ENCODE peak calls at places on chromosomes 6 and 20, in five cellular contexts. One of them, this sample, is unnamed.

GRCh38 chr20:10490706-10491105 is 55.6 kb downstream of the SLX4IP start:
- DNase-seq in CD8-positive, alpha-beta T cell: no peak
- DNase-seq in uterus: no peak
- DNase-seq in Peyer's patch: no peak
- DNase-seq in heart left ventricle: no peak
- DNase-seq in this sample: no peak

GRCh38 chr6:163892814-163893561 is 478.5 kb downstream of the QKI start:
- DNase-seq in heart left ventricle: no peak
- DNase-seq in uterus: no peak
- DNase-seq in CD8-positive, alpha-beta T cell: no peak
- DNase-seq in Peyer's patch: no peak
- DNase-seq in this sample: no peak

GRCh38 chr20:10633708-10634107 is 40.1 kb downstream of the JAG1 start:
- DNase-seq in uterus: no peak
- DNase-seq in CD8-positive, alpha-beta T cell: no peak
- DNase-seq in Peyer's patch: no peak
- DNase-seq in heart left ventricle: no peak
- DNase-seq in this sample: no peak

GRCh38 chr20:46690219-46691111 is 1.2 kb upstream of the TP53RK start:
- DNase-seq in CD8-positive, alpha-beta T cell: no peak
- DNase-seq in Peyer's patch: no peak
- DNase-seq in uterus: no peak
- DNase-seq in heart left ventricle: no peak
- DNase-seq in this sample: no peak

GRCh38 chr20:36303020-36303595 is 3.0 kb upstream of the DLGAP4 start:
- DNase-seq in heart left ventricle: no peak
- DNase-seq in Peyer's patch: no peak
- DNase-seq in uterus: no peak
- DNase-seq in CD8-positive, alpha-beta T cell: no peak
- DNase-seq in this sample: no peak

GRCh38 chr6:11845664-11846577 is 67.3 kb upstream of the ADTRP start:
- DNase-seq in CD8-positive, alpha-beta T cell: no peak
- DNase-seq in uterus: no peak
- DNase-seq in Peyer's patch: no peak
- DNase-seq in heart left ventricle: no peak
- DNase-seq in this sample: no peak

GRCh38 chr6:152984387-152984872 is 1.6 kb upstream of the FBXO5 start:
- DNase-seq in heart left ventricle: no peak
- DNase-seq in Peyer's patch: no peak
- DNase-seq in CD8-positive, alpha-beta T cell: no peak
- DNase-seq in uterus: no peak
- DNase-seq in this sample: no peak

GRCh38 chr20:51525241-51526104 is 17.0 kb downstream of the NFATC2 start:
- DNase-seq in uterus: no peak
- DNase-seq in Peyer's patch: peak
- DNase-seq in heart left ventricle: no peak
- DNase-seq in CD8-positive, alpha-beta T cell: peak
- DNase-seq in this sample: no peak

GRCh38 chr6:11201772-11202512 is 30.5 kb downstream of the NEDD9 start:
- DNase-seq in uterus: no peak
- DNase-seq in heart left ventricle: no peak
- DNase-seq in CD8-positive, alpha-beta T cell: no peak
- DNase-seq in Peyer's patch: no peak
- DNase-seq in this sample: no peak

GRCh38 chr6:2498224-2498623 is 252.5 kb downstream of the MYLK4 start:
- DNase-seq in CD8-positive, alpha-beta T cell: no peak
- DNase-seq in Peyer's patch: no peak
- DNase-seq in heart left ventricle: no peak
- DNase-seq in uterus: no peak
- DNase-seq in this sample: no peak

GRCh38 chr6:100370265-100370664 is 94.5 kb downstream of the SIM1 start:
- DNase-seq in CD8-positive, alpha-beta T cell: no peak
- DNase-seq in Peyer's patch: no peak
- DNase-seq in heart left ventricle: no peak
- DNase-seq in uterus: no peak
- DNase-seq in this sample: no peak

GRCh38 chr20:51811040-51811351 is 8.7 kb upstream of the SALL4 start:
- DNase-seq in Peyer's patch: no peak
- DNase-seq in heart left ventricle: no peak
- DNase-seq in CD8-positive, alpha-beta T cell: no peak
- DNase-seq in uterus: no peak
- DNase-seq in this sample: peak

GRCh38 chr20:46122071-46122470 is 4.0 kb downstream of the CD40 start:
- DNase-seq in CD8-positive, alpha-beta T cell: no peak
- DNase-seq in uterus: no peak
- DNase-seq in heart left ventricle: no peak
- DNase-seq in Peyer's patch: no peak
- DNase-seq in this sample: peak

GRCh38 chr6:161963634-161964244 is 689.9 kb upstream of the AGPAT4 start:
- DNase-seq in uterus: no peak
- DNase-seq in heart left ventricle: no peak
- DNase-seq in Peyer's patch: no peak
- DNase-seq in CD8-positive, alpha-beta T cell: no peak
- DNase-seq in this sample: no peak
- H3K27ac ChIP-seq in uterus: no peak
- H3K27ac ChIP-seq in heart left ventricle: no peak
- H3K27ac ChIP-seq in Peyer's patch: no peak
- H3K27ac ChIP-seq in CD8-positive, alpha-beta T cell: no peak
- H3K27ac ChIP-seq in this sample: no peak

GRCh38 chr6:34317882-34318491 is 69.2 kb upstream of the SMIM29 start:
- DNase-seq in heart left ventricle: no peak
- DNase-seq in CD8-positive, alpha-beta T cell: no peak
- DNase-seq in Peyer's patch: no peak
- DNase-seq in uterus: no peak
- DNase-seq in this sample: no peak
- H3K4me3 ChIP-seq in heart left ventricle: no peak
- H3K4me3 ChIP-seq in CD8-positive, alpha-beta T cell: no peak
- H3K4me3 ChIP-seq in Peyer's patch: no peak
- H3K4me3 ChIP-seq in uterus: no peak
- H3K4me3 ChIP-seq in this sample: no peak

GRCh38 chr6:21987501-21987957 is 309.3 kb downstream of the PRL start:
- DNase-seq in uterus: peak
- DNase-seq in heart left ventricle: peak
- DNase-seq in Peyer's patch: peak
- DNase-seq in CD8-positive, alpha-beta T cell: no peak
- DNase-seq in this sample: no peak
- H3K27ac ChIP-seq in uterus: peak
- H3K27ac ChIP-seq in heart left ventricle: peak
- H3K27ac ChIP-seq in Peyer's patch: peak
- H3K27ac ChIP-seq in CD8-positive, alpha-beta T cell: no peak
- H3K27ac ChIP-seq in this sample: peak

DNA sequence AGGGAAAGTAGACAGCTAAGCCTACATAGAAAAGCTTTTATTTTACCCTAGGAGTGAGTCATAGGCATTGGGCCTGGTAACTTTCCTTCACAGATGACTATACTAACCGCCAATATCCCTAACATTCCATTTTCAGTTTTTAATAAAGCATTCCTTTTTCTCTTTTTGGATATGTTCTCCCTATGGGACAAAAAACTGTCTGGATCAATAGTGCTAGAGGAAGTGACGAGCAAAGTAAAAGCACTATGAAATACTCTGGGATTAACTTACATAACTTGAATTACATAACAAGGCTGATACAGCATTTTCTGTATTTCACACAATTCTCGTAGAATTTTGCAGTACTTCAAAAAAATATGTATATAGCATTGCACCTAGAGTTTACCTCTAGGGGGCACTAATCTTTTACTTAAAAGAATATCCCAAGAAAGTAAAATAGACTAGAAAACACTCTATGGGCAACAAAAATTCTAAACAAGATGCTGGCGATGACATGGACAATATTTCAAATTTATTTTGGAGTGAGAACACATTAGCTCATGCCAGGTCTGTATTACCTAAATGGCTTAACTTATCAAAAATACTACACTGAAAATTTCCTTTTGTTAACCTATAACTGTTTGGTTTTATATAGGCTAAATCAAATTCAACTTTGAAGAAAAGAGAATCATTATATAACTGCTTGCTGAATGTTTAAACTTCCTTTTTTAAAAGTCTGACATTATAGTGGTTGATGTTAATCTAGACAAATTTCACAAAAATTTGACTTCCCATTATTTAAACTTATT is 66.3 kb upstream of the DST start:
- DNase-seq in Peyer's patch: no peak
- DNase-seq in uterus: no peak
- DNase-seq in CD8-positive, alpha-beta T cell: no peak
- DNase-seq in heart left ventricle: no peak
- DNase-seq in this sample: no peak
- H3K4me3 ChIP-seq in Peyer's patch: no peak
- H3K4me3 ChIP-seq in uterus: no peak
- H3K4me3 ChIP-seq in CD8-positive, alpha-beta T cell: no peak
- H3K4me3 ChIP-seq in heart left ventricle: no peak
- H3K4me3 ChIP-seq in this sample: no peak

GRCh38 chr6:158797331-158798202 is 21.6 kb downstream of the EZR start:
- DNase-seq in uterus: no peak
- DNase-seq in heart left ventricle: no peak
- DNase-seq in CD8-positive, alpha-beta T cell: no peak
- DNase-seq in Peyer's patch: no peak
- DNase-seq in this sample: no peak

GRCh38 chr6:158795516-158795915 is 23.7 kb downstream of the EZR start:
- DNase-seq in CD8-positive, alpha-beta T cell: no peak
- DNase-seq in Peyer's patch: no peak
- DNase-seq in heart left ventricle: no peak
- DNase-seq in uterus: no peak
- DNase-seq in this sample: no peak

GRCh38 chr6:158796353-158796752 is 22.8 kb downstream of the EZR start:
- DNase-seq in CD8-positive, alpha-beta T cell: no peak
- DNase-seq in Peyer's patch: no peak
- DNase-seq in uterus: no peak
- DNase-seq in heart left ventricle: no peak
- DNase-seq in this sample: no peak

GRCh38 chr6:158789115-158789917 is 29.9 kb downstream of the EZR start:
- DNase-seq in heart left ventricle: no peak
- DNase-seq in CD8-positive, alpha-beta T cell: peak
- DNase-seq in uterus: no peak
- DNase-seq in Peyer's patch: peak
- DNase-seq in this sample: no peak

GRCh38 chr6:158793432-158793831 is 25.7 kb downstream of the EZR start:
- DNase-seq in uterus: no peak
- DNase-seq in heart left ventricle: no peak
- DNase-seq in Peyer's patch: no peak
- DNase-seq in CD8-positive, alpha-beta T cell: no peak
- DNase-seq in this sample: no peak
- H3K27ac ChIP-seq in uterus: no peak
- H3K27ac ChIP-seq in heart left ventricle: no peak
- H3K27ac ChIP-seq in Peyer's patch: no peak
- H3K27ac ChIP-seq in CD8-positive, alpha-beta T cell: no peak
- H3K27ac ChIP-seq in this sample: no peak

This sample was measured in RWPE2.